ENCODE peak calls at places on chromosomes 12 and 14, in four cellular contexts. G, L, K and H are unnamed samples.

GRCh38 chr12:98808243-98808895 is 163.3 kb downstream of the APAF1 start:
- DNase-seq in L (no peak), K (no peak), G (no peak), H (no peak)

GRCh38 chr14:80388980-80389711 is 177.8 kb upstream of the DIO2 start:
- DNase-seq in K (peak; percentile 31), L (no peak), G (no peak), H (no peak)

GRCh38 chr12:91836264-91836663 is 309.4 kb downstream of the BTG1 start:
- DNase-seq in L (no peak), K (no peak), G (no peak), H (no peak)

GRCh38 chr12:46369474-46370379 is 2.8 kb downstream of the SLC38A2 start:
- DNase-seq in L (no peak), K (no peak), G (no peak), H (no peak)

GRCh38 chr14:103104654-103105511 is 10.4 kb downstream of the EXOC3L4 start:
- DNase-seq in L (peak; percentile 97), K (peak; percentile 93), G (peak; percentile 82), H (peak; percentile 89)

GRCh38 chr12:115973066-115973465 is 304.4 kb downstream of the MED13L start:
- DNase-seq in K (no peak), L (no peak), G (no peak), H (no peak)

GRCh38 chr12:79301181-79301580 is 389.6 kb downstream of the PAWR start:
- DNase-seq in K (no peak), L (no peak), G (no peak), H (no peak)

GRCh38 chr12:65779091-65779642 is 45.1 kb upstream of the HMGA2 start:
- DNase-seq in K (no peak), L (no peak), G (no peak), H (no peak)

GRCh38 chr12:70246580-70246979 is 3.3 kb downstream of the CNOT2 start:
- DNase-seq in G (no peak), K (no peak), L (no peak), H (no peak)

GRCh38 chr14:54715244-54715643 is 148.3 kb downstream of the SAMD4A start:
- DNase-seq in G (no peak), L (no peak), K (no peak), H (no peak)

GRCh38 chr12:15719230-15719629 is 70.0 kb downstream of the EPS8 start:
- DNase-seq in K (no peak), L (no peak), G (no peak), H (no peak)

GRCh38 chr12:51549637-51550036 is 41.4 kb upstream of the SCN8A start:
- DNase-seq in K (no peak), L (no peak), G (no peak), H (no peak)

GRCh38 chr12:71476513-71476912 is 36.9 kb downstream of the LGR5 start:
- DNase-seq in L (no peak), G (no peak), K (no peak), H (no peak)

GRCh38 chr12:4355150-4355842 is 24.2 kb downstream of the FGF23 start:
- DNase-seq in L (no peak), G (no peak), K (no peak), H (no peak)

GRCh38 chr12:118307069-118307954 is 65.4 kb downstream of the TAOK3 start:
- DNase-seq in G (no peak), L (no peak), K (peak; percentile 12), H (no peak)

GRCh38 chr12:101691697-101692096 is 5.7 kb upstream of the CHPT1 start:
- DNase-seq in L (no peak), G (no peak), K (no peak), H (no peak)

GRCh38 chr12:47361389-47362031 is 281.8 kb upstream of the AMIGO2 start:
- DNase-seq in K (no peak), G (peak; percentile 28), L (no peak), H (no peak)

GRCh38 chr14:45070215-45070614 is 13.7 kb upstream of the PRPF39 start:
- DNase-seq in K (no peak), G (no peak), L (no peak), H (no peak)

GRCh38 chr14:74793506-74794155 is 30.5 kb downstream of the YLPM1 start:
- DNase-seq in K (no peak), L (no peak), G (no peak), H (no peak)

GRCh38 chr14:37721976-37722659 is 126.7 kb downstream of the TTC6 start:
- DNase-seq in K (no peak), L (no peak), G (no peak), H (no peak)

GRCh38 chr12:133202493-133203343 is 21.4 kb downstream of the ZNF268 start:
- DNase-seq in L (no peak), K (no peak), G (no peak), H (no peak)

GRCh38 chr12:133201888-133202287 is 20.6 kb downstream of the ZNF268 start:
- DNase-seq in L (no peak), G (no peak), K (no peak), H (no peak)

GRCh38 chr12:133204264-133204603 is 22.9 kb downstream of the ZNF268 start:
- DNase-seq in K (no peak), L (no peak), G (no peak), H (no peak)

GRCh38 chr12:133206390-133206789 is 25.1 kb downstream of the ZNF268 start:
- DNase-seq in G (no peak), K (no peak), L (no peak), H (no peak)

GRCh38 chr12:133203344-133204263 is 22.3 kb downstream of the ZNF268 start:
- DNase-seq in K (no peak), L (no peak), G (no peak), H (no peak)
- H3K9me3 ChIP-seq in K (peaks cover 87% of the 10 kb centered on the region), L (peaks cover 95% of the 10 kb centered on the region), G (peaks cover 30% of the 10 kb centered on the region), H (peaks cover 71% of the 10 kb centered on the region)

GRCh38 chr14:104513641-104514046 is 65.9 kb upstream of the C14orf180 start:
- DNase-seq in G (no peak), K (no peak), L (no peak), H (no peak)

GRCh38 chr14:104510216-104510615 is 69.3 kb upstream of the C14orf180 start:
- DNase-seq in K (no peak), L (no peak), G (no peak), H (no peak)

GRCh38 chr14:104510794-104511611 is 68.6 kb upstream of the C14orf180 start:
- DNase-seq in L (no peak), K (no peak), G (no peak), H (no peak)

GRCh38 chr14:104512771-104513640 is 66.6 kb upstream of the C14orf180 start:
- DNase-seq in K (no peak), L (no peak), G (no peak), H (no peak)

GRCh38 chr14:104512061-104512460 is 67.5 kb upstream of the C14orf180 start:
- DNase-seq in K (no peak), G (no peak), L (no peak), H (no peak)
- H3K9me3 ChIP-seq in K (no peaks in the 10 kb centered on the region), G (no peaks in the 10 kb centered on the region), L (peaks cover 8% of the 10 kb centered on the region), H (peaks cover 4% of the 10 kb centered on the region)

GRCh38 chr12:68261947-68262346 is 8.5 kb upstream of the IL22 start:
- DNase-seq in G (no peak), K (no peak), L (no peak), H (no peak)

GRCh38 chr12:68264175-68264863 is 10.9 kb upstream of the IL22 start:
- DNase-seq in K (no peak), L (no peak), G (no peak), H (no peak)

GRCh38 chr12:68260153-68260552 is 6.7 kb upstream of the IL22 start:
- DNase-seq in L (no peak), G (no peak), K (no peak), H (no peak)

GRCh38 chr12:68264864-68265256 is 11.5 kb upstream of the IL22 start:
- DNase-seq in L (no peak), K (no peak), G (no peak), H (no peak)

GRCh38 chr12:68263366-68263765 is 10.0 kb upstream of the IL22 start:
- DNase-seq in G (no peak), K (no peak), L (no peak), H (no peak)
- H3K9me3 ChIP-seq in G (no peaks in the 10 kb centered on the region), K (no peaks in the 10 kb centered on the region), L (no peaks in the 10 kb centered on the region), H (no peaks in the 10 kb centered on the region)

GRCh38 chr12:130486146-130486435 is 148.4 kb downstream of the PIWIL1 start:
- DNase-seq in K (no peak), G (no peak), L (no peak), H (no peak)

GRCh38 chr12:130485291-130486145 is 147.8 kb downstream of the PIWIL1 start:
- DNase-seq in K (no peak), L (peak; percentile 22), G (no peak), H (peak; percentile 51)

GRCh38 chr12:130486891-130487416 is 149.3 kb downstream of the PIWIL1 start:
- DNase-seq in G (no peak), K (no peak), L (peak; percentile 49), H (no peak)

GRCh38 chr12:130489293-130489692 is 151.6 kb downstream of the PIWIL1 start:
- DNase-seq in K (no peak), G (no peak), L (peak; percentile 25), H (no peak)

DNA sequence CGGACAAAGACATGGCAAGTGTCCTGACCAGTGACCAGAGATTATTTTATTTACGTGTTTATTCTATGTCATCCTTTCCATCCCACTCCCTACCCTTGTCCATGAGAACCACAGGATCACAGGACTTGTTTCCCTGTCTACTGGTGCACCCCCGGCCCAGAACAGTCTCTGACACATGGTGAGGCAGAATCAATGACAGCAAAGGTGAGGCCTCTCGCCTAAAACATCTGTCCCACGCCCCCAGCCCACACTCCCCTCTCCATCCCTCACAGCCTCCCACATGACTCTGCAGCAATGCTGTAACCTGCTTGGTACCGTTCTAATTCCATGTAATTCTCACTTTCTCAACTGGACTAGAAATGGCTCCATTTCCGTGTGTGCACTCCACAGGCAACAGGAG is 149.9 kb downstream of the PIWIL1 start:
- DNase-seq in K (no peak), G (no peak), L (peak; percentile 36), H (no peak)
- H3K9me3 ChIP-seq in K (no peaks in the 10 kb centered on the region), G (no peaks in the 10 kb centered on the region), L (no peaks in the 10 kb centered on the region), H (no peaks in the 10 kb centered on the region)

DNA sequence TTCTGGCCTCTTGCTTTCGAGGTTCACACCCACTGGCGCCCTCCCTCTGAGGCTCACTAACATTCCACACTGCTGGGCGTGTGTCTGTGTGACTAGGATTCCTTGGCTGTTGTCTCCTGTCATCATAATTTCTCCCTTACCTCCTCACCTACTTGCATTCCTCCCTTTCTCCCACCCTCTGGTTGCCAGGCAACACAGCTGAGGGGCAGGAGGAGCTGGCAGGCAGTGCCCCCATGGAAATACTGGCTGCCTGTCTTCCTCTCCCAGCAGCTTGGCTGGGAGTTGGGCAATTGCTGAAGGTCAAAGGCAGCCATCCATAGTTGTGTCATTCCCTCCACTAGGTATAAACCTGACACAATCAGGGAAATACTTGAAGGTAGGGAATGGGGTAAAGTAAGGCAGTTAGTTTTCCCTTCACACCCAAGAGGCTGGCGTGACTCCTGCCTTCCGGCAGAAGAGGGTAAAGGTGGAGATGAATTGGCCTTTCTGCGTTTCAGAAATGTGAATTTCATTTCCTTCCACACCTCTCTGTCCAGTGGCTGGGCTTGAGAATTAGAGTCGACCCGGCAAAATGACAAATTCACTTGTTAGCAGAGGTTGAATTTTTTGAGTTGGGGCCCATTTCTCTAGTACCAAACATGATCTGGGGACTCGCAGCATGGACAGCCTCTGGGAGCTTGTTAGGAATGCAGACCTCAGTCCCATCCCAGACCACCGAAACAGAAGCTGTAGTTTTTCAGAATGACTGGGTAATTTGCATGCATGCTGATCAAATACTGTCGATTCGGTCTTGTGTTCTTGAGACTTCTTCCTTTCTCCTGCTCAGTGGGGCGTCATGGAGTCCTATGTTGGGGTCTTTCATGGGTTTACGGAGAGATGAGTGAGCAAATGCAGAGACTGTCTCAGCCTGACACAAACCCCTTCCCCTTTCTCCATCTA is 24.3 kb upstream of the EMP1 start:
- DNase-seq in G (peak; percentile 16), L (no peak), K (peak; percentile 97), H (peak; percentile 95)
- H3K9me3 ChIP-seq in G (no peaks in the 10 kb centered on the region), L (no peaks in the 10 kb centered on the region), K (no peaks in the 10 kb centered on the region), H (no peaks in the 10 kb centered on the region)

GRCh38 chr12:42468341-42468821 is 121.2 kb downstream of the PRICKLE1 start:
- DNase-seq in L (no peak), G (no peak), K (no peak), H (no peak)
- H3K9me3 ChIP-seq in L (no peaks in the 10 kb centered on the region), G (no peaks in the 10 kb centered on the region), K (no peaks in the 10 kb centered on the region), H (no peaks in the 10 kb centered on the region)

GRCh38 chr12:34046570-34046969 is 24.3 kb downstream of the ALG10 start:
- DNase-seq in K (no peak), G (no peak), L (no peak), H (no peak)
- H3K9me3 ChIP-seq in K (no peaks in the 10 kb centered on the region), G (no peaks in the 10 kb centered on the region), L (peaks cover 26% of the 10 kb centered on the region), H (no peaks in the 10 kb centered on the region)